ENCODE peak calls at places on chromosomes 7 and 10, in seven cellular contexts. Q is gastrocnemius medialis; G is aorta; N is thoracic aorta; K is neural progenitor cell; A is heart right ventricle; R is CD4-positive, CD25-positive, alpha-beta regulatory T cell. M is an unnamed sample.
A peak's percentile ranks its signal among the peaks of the same experiment; 100 is the strongest.

GRCh38 chr10:119663866-119664698 is 12.9 kb downstream of the BAG3 start:
- DNase-seq in Q (peak; percentile 49), G (no peak), N (no peak), K (no peak), A (no peak), R (peak; percentile 50), M (peak; percentile 33)

GRCh38 chr10:110510730-110511129 is 13.0 kb downstream of the DUSP5 start:
- DNase-seq in Q (no peak), G (no peak), N (no peak), K (no peak), A (no peak), R (no peak), M (no peak)

GRCh38 chr7:121605297-121605640 is 209.2 kb upstream of the FAM3C start:
- DNase-seq in Q (no peak), G (no peak), N (no peak), K (no peak), A (no peak), R (no peak), M (no peak)

GRCh38 chr7:46131916-46132795 is 211.1 kb upstream of the IGFBP3 start:
- DNase-seq in Q (no peak), G (no peak), N (no peak), K (peak; percentile 71), A (no peak), R (no peak), M (no peak)

GRCh38 chr7:28130277-28130676 is 50.3 kb downstream of the JAZF1 start:
- DNase-seq in Q (no peak), G (no peak), N (no peak), K (no peak), A (no peak), R (no peak), M (no peak)

GRCh38 chr7:71472962-71473361 is 341.0 kb downstream of the GALNT17 start:
- DNase-seq in Q (no peak), G (no peak), N (no peak), K (peak; percentile 63), A (no peak), R (no peak), M (no peak)

GRCh38 chr7:115032986-115033385 is 111.1 kb downstream of the MDFIC start:
- DNase-seq in Q (no peak), G (no peak), N (no peak), K (no peak), A (no peak), R (no peak), M (no peak)

GRCh38 chr7:84113906-84114875 is 80.4 kb downstream of the SEMA3A start:
- DNase-seq in Q (no peak), G (no peak), N (no peak), K (no peak), A (no peak), R (no peak), M (no peak)

GRCh38 chr10:118624747-118625146 is 29.3 kb upstream of the PRLHR start:
- DNase-seq in Q (no peak), G (no peak), N (no peak), K (no peak), A (no peak), R (no peak), M (no peak)

GRCh38 chr7:100493476-100494264 is 9.9 kb downstream of the NYAP1 start:
- DNase-seq in Q (no peak), G (no peak), N (no peak), K (peak; percentile 73), A (peak; percentile 40), R (peak; percentile 57), M (peak; percentile 64)

GRCh38 chr7:129205126-129205818 is 16.8 kb downstream of the SMO start:
- DNase-seq in Q (no peak), G (no peak), N (no peak), K (no peak), A (no peak), R (no peak), M (no peak)
- H3K4me1 ChIP-seq in Q (no peaks in the 10 kb centered on the region), G (no peaks in the 10 kb centered on the region), N (no peaks in the 10 kb centered on the region), K (no peaks in the 10 kb centered on the region), A (no peaks in the 10 kb centered on the region), R (no peaks in the 10 kb centered on the region), M (no peaks in the 10 kb centered on the region)

GRCh38 chr10:68558478-68558877 is 1.7 kb upstream of the TET1 start:
- DNase-seq in Q (no peak), G (no peak), N (no peak), K (no peak), A (no peak), R (no peak), M (no peak)
- H3K27ac ChIP-seq in Q (no peak overlapping the region), G (no peak overlapping the region), N (no peak overlapping the region), K (no peak overlapping the region), A (no peak overlapping the region), R (no peak overlapping the region), M (no peak overlapping the region)

GRCh38 chr10:35768011-35768410 is 125.9 kb upstream of the FZD8 start:
- DNase-seq in Q (no peak), G (no peak), N (no peak), K (no peak), A (no peak), R (no peak), M (no peak)

GRCh38 chr10:35770817-35771355 is 128.8 kb upstream of the FZD8 start:
- DNase-seq in Q (no peak), G (no peak), N (no peak), K (no peak), A (no peak), R (no peak), M (no peak)

GRCh38 chr10:35765996-35766395 is 123.9 kb upstream of the FZD8 start:
- DNase-seq in Q (no peak), G (no peak), N (no peak), K (no peak), A (no peak), R (no peak), M (no peak)

GRCh38 chr10:35765039-35765662 is 123.1 kb upstream of the FZD8 start:
- DNase-seq in Q (no peak), G (no peak), N (no peak), K (no peak), A (peak; percentile 18), R (no peak), M (no peak)

GRCh38 chr10:35768731-35769130 is 126.6 kb upstream of the FZD8 start:
- DNase-seq in Q (no peak), G (no peak), N (no peak), K (no peak), A (no peak), R (no peak), M (no peak)
- H3K4me1 ChIP-seq in Q (no peaks in the 10 kb centered on the region), G (no peaks in the 10 kb centered on the region), N (no peaks in the 10 kb centered on the region), K (peaks cover 4% of the 10 kb centered on the region), A (peaks cover 6% of the 10 kb centered on the region), R (no peaks in the 10 kb centered on the region), M (no peaks in the 10 kb centered on the region)

GRCh38 chr10:112585052-112585451 is 138.0 kb downstream of the VTI1A start:
- DNase-seq in Q (no peak), G (peak; percentile 70), N (peak; percentile 19), K (no peak), A (no peak), R (no peak), M (no peak)

GRCh38 chr10:112585960-112586359 is 138.9 kb downstream of the VTI1A start:
- DNase-seq in Q (no peak), G (no peak), N (no peak), K (no peak), A (no peak), R (no peak), M (no peak)

GRCh38 chr10:112581921-112582320 is 134.9 kb downstream of the VTI1A start:
- DNase-seq in Q (no peak), G (no peak), N (no peak), K (no peak), A (no peak), R (no peak), M (no peak)

GRCh38 chr10:112583236-112583919 is 136.4 kb downstream of the VTI1A start:
- DNase-seq in Q (no peak), G (no peak), N (no peak), K (peak; percentile 60), A (no peak), R (no peak), M (no peak)

GRCh38 chr10:112584276-112584675 is 137.3 kb downstream of the VTI1A start:
- DNase-seq in Q (no peak), G (no peak), N (no peak), K (no peak), A (no peak), R (no peak), M (no peak)
- H3K27ac ChIP-seq in Q (no peak overlapping the region), G (no peak overlapping the region), N (peak overlapping the region; percentile 33), K (no peak overlapping the region), A (no peak overlapping the region), R (no peak overlapping the region), M (no peak overlapping the region)

GRCh38 chr7:134761206-134761786 is 18.1 kb upstream of the CALD1 start:
- DNase-seq in Q (no peak), G (no peak), N (no peak), K (no peak), A (no peak), R (no peak), M (no peak)

GRCh38 chr7:134767567-134768168 is 11.8 kb upstream of the CALD1 start:
- DNase-seq in Q (no peak), G (no peak), N (no peak), K (no peak), A (no peak), R (no peak), M (no peak)

GRCh38 chr7:134766779-134767566 is 12.5 kb upstream of the CALD1 start:
- DNase-seq in Q (peak; percentile 14), G (no peak), N (no peak), K (no peak), A (no peak), R (no peak), M (no peak)

GRCh38 chr7:134763960-134764359 is 15.5 kb upstream of the CALD1 start:
- DNase-seq in Q (no peak), G (no peak), N (no peak), K (no peak), A (no peak), R (no peak), M (no peak)

DNA sequence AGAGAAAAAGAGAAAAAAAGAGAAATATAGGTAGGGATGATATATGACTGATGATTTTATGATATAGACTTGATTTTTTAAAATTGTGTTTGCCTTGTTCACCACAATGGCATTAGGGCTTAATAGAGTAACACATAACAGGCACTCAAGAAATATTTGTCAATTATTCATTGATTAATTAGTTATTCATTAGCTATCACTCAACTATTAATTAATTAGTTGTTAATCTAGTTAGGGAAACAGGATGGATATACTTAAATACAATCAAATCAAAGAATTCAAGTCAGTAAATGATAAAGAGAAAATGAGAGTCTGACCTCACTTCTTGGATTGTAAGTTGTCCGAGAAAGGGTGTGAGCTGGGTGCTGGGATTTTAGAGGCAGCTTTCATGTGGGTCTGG is 15.1 kb upstream of the CALD1 start:
- DNase-seq in Q (no peak), G (no peak), N (no peak), K (no peak), A (no peak), R (no peak), M (no peak)
- H3K4me1 ChIP-seq in Q (no peaks in the 10 kb centered on the region), G (peaks cover 5% of the 10 kb centered on the region), N (peaks cover 22% of the 10 kb centered on the region), K (no peaks in the 10 kb centered on the region), A (peaks cover 28% of the 10 kb centered on the region), R (no peaks in the 10 kb centered on the region), M (no peaks in the 10 kb centered on the region)

GRCh38 chr10:67072654-67073053 is 146.8 kb downstream of the LRRTM3 start:
- DNase-seq in Q (no peak), G (no peak), N (no peak), K (no peak), A (no peak), R (no peak), M (no peak)
- H3K27ac ChIP-seq in Q (no peak overlapping the region), G (no peak overlapping the region), N (no peak overlapping the region), K (no peak overlapping the region), A (no peak overlapping the region), R (no peak overlapping the region), M (no peak overlapping the region)